ENCODE peak calls at places on chromosomes 2 and 18, in five cellular contexts. One of them, this sample, is unnamed.

GRCh38 chr18:32851936-32852335 is 79.1 kb upstream of the KLHL14 start:
- DNase-seq in amniotic stem cell: no peak
- DNase-seq in left lobe of liver: no peak
- DNase-seq in NCI-H1105: no peak
- DNase-seq in SJSA1: no peak
- DNase-seq in this sample: no peak

GRCh38 chr2:172888704-172889103 is 153.1 kb downstream of the RAPGEF4 start:
- DNase-seq in amniotic stem cell: no peak
- DNase-seq in left lobe of liver: no peak
- DNase-seq in NCI-H1105: peak; percentile 93
- DNase-seq in SJSA1: no peak
- DNase-seq in this sample: no peak

GRCh38 chr18:78601923-78602322 is 377.7 kb upstream of the SALL3 start:
- DNase-seq in amniotic stem cell: no peak
- DNase-seq in left lobe of liver: no peak
- DNase-seq in NCI-H1105: no peak
- DNase-seq in SJSA1: no peak
- DNase-seq in this sample: no peak

GRCh38 chr2:215950009-215950408 is 63.3 kb downstream of the MREG start:
- DNase-seq in amniotic stem cell: peak; percentile 31
- DNase-seq in left lobe of liver: no peak
- DNase-seq in NCI-H1105: no peak
- DNase-seq in SJSA1: peak; percentile 11
- DNase-seq in this sample: no peak

GRCh38 chr2:119490653-119491195 is 33.6 kb downstream of the SCTR start:
- DNase-seq in amniotic stem cell: no peak
- DNase-seq in left lobe of liver: no peak
- DNase-seq in NCI-H1105: no peak
- DNase-seq in SJSA1: no peak
- DNase-seq in this sample: no peak

GRCh38 chr18:58057291-58057965 is 13.4 kb downstream of the NEDD4L start:
- DNase-seq in amniotic stem cell: no peak
- DNase-seq in left lobe of liver: peak; percentile 79
- DNase-seq in NCI-H1105: no peak
- DNase-seq in SJSA1: no peak
- DNase-seq in this sample: no peak

GRCh38 chr18:39711701-39712100 is 2146.1 kb upstream of the CELF4 start:
- DNase-seq in amniotic stem cell: no peak
- DNase-seq in left lobe of liver: no peak
- DNase-seq in NCI-H1105: no peak
- DNase-seq in SJSA1: no peak
- DNase-seq in this sample: no peak

GRCh38 chr2:12502759-12503158 is 214.0 kb upstream of the TRIB2 start:
- DNase-seq in amniotic stem cell: no peak
- DNase-seq in left lobe of liver: no peak
- DNase-seq in NCI-H1105: no peak
- DNase-seq in SJSA1: no peak
- DNase-seq in this sample: no peak

GRCh38 chr2:137220438-137220998 is 455.2 kb downstream of the THSD7B start:
- DNase-seq in amniotic stem cell: peak; percentile 14
- DNase-seq in left lobe of liver: no peak
- DNase-seq in NCI-H1105: no peak
- DNase-seq in SJSA1: peak; percentile 26
- DNase-seq in this sample: no peak

GRCh38 chr2:101883860-101884259 is 107.9 kb upstream of the IL1R2 start:
- DNase-seq in amniotic stem cell: peak; percentile 51
- DNase-seq in left lobe of liver: no peak
- DNase-seq in NCI-H1105: no peak
- DNase-seq in SJSA1: peak; percentile 35
- DNase-seq in this sample: no peak

GRCh38 chr2:5330961-5331360 is 361.2 kb upstream of the SOX11 start:
- DNase-seq in amniotic stem cell: no peak
- DNase-seq in left lobe of liver: no peak
- DNase-seq in NCI-H1105: no peak
- DNase-seq in SJSA1: no peak
- DNase-seq in this sample: no peak

GRCh38 chr18:57431512-57432080 is 3.6 kb upstream of the ONECUT2 start:
- DNase-seq in amniotic stem cell: no peak
- DNase-seq in left lobe of liver: no peak
- DNase-seq in NCI-H1105: no peak
- DNase-seq in SJSA1: no peak
- DNase-seq in this sample: no peak

GRCh38 chr2:227228061-227228667 is 63.7 kb downstream of the COL4A3 start:
- DNase-seq in amniotic stem cell: no peak
- DNase-seq in left lobe of liver: no peak
- DNase-seq in NCI-H1105: peak; percentile 66
- DNase-seq in SJSA1: no peak
- DNase-seq in this sample: no peak

GRCh38 chr18:61738488-61738887 is 154.3 kb downstream of the RNF152 start:
- DNase-seq in amniotic stem cell: peak; percentile 3
- DNase-seq in left lobe of liver: no peak
- DNase-seq in NCI-H1105: no peak
- DNase-seq in SJSA1: peak; percentile 13
- DNase-seq in this sample: no peak

GRCh38 chr2:241129086-241129871 is 20.0 kb downstream of the PASK start:
- DNase-seq in amniotic stem cell: no peak
- DNase-seq in left lobe of liver: no peak
- DNase-seq in NCI-H1105: no peak
- DNase-seq in SJSA1: no peak
- DNase-seq in this sample: no peak

GRCh38 chr2:196452758-196453157 is 186.8 kb upstream of the CCDC150 start:
- DNase-seq in amniotic stem cell: no peak
- DNase-seq in left lobe of liver: no peak
- DNase-seq in NCI-H1105: no peak
- DNase-seq in SJSA1: no peak
- DNase-seq in this sample: no peak

GRCh38 chr2:234495801-234496441 is 960 bp downstream of the ARL4C start:
- DNase-seq in amniotic stem cell: no peak
- DNase-seq in left lobe of liver: peak; percentile 53
- DNase-seq in NCI-H1105: peak; percentile 18
- DNase-seq in SJSA1: peak; percentile 59
- DNase-seq in this sample: peak; percentile 49

GRCh38 chr2:190746971-190747761 is 98.3 kb downstream of the NAB1 start:
- DNase-seq in amniotic stem cell: no peak
- DNase-seq in left lobe of liver: no peak
- DNase-seq in NCI-H1105: no peak
- DNase-seq in SJSA1: no peak
- DNase-seq in this sample: no peak

GRCh38 chr2:133526468-133526769 is 41.8 kb downstream of the NCKAP5 start:
- DNase-seq in amniotic stem cell: no peak
- DNase-seq in left lobe of liver: no peak
- DNase-seq in NCI-H1105: no peak
- DNase-seq in SJSA1: no peak
- DNase-seq in this sample: no peak

GRCh38 chr2:217743980-217744761 is 258.6 kb downstream of the TNS1 start:
- DNase-seq in amniotic stem cell: no peak
- DNase-seq in left lobe of liver: peak; percentile 30
- DNase-seq in NCI-H1105: no peak
- DNase-seq in SJSA1: no peak
- DNase-seq in this sample: no peak

GRCh38 chr2:222709191-222709891 is 37.9 kb downstream of the MOGAT1 start:
- DNase-seq in amniotic stem cell: peak; percentile 55
- DNase-seq in left lobe of liver: no peak
- DNase-seq in NCI-H1105: no peak
- DNase-seq in SJSA1: peak; percentile 94
- DNase-seq in this sample: no peak